ENCODE peak calls at places on chromosomes 4 and X, in six cellular contexts. Q, H, S, U, R and A are unnamed samples.

GRCh38 chrX:19569121-19569805 is 54.0 kb upstream of the MAP3K15 start:
- DNase-seq in Q (no peak), H (no peak), S (no peak), R (no peak), U (no peak), A (no peak)

GRCh38 chr4:185640809-185641675 is 105.7 kb upstream of the PDLIM3 start:
- DNase-seq in U (no peak), Q (no peak), S (peak), R (no peak), H (no peak), A (no peak)

GRCh38 chr4:70601422-70602039 is 9.5 kb downstream of the AMBN start:
- DNase-seq in Q (peak), S (peak), R (peak), U (peak), H (peak), A (no peak)

GRCh38 chr4:80201326-80202151 is 4.2 kb downstream of the PRDM8 start:
- DNase-seq in U (peak), S (peak), H (peak), Q (no peak), R (no peak), A (peak)

GRCh38 chrX:53251307-53251706 is 26.3 kb upstream of the KDM5C start:
- DNase-seq in U (no peak), R (no peak), Q (no peak), S (no peak), H (no peak), A (no peak)

GRCh38 chrX:139596068-139596467 is 65.5 kb downstream of the F9 start:
- DNase-seq in Q (no peak), U (no peak), H (no peak), R (no peak), S (no peak), A (no peak)

GRCh38 chrX:149858592-149858991 is 22.4 kb upstream of the MAGEA8 start:
- DNase-seq in S (no peak), Q (no peak), H (no peak), U (no peak), R (no peak), A (no peak)

GRCh38 chrX:72018277-72019112 is 107.8 kb downstream of the NHSL2 start:
- DNase-seq in Q (peak), H (peak), U (peak), S (peak), R (peak), A (peak)

GRCh38 chr4:180057198-180057821 is 2185.9 kb upstream of the TENM3 start:
- DNase-seq in H (no peak), R (peak), S (no peak), U (no peak), Q (no peak), A (no peak)

GRCh38 chrX:96846841-96847240 is 36.9 kb upstream of the RPA4 start:
- DNase-seq in Q (no peak), H (no peak), R (no peak), U (no peak), S (no peak), A (no peak)

GRCh38 chr4:121784401-121784800 is 16.7 kb upstream of the EXOSC9 start:
- DNase-seq in H (no peak), Q (no peak), U (no peak), S (no peak), R (no peak), A (no peak)

GRCh38 chrX:66110112-66110511 is 53.9 kb upstream of the HEPH start:
- DNase-seq in R (peak), S (peak), H (no peak), U (peak), Q (no peak), A (no peak)

GRCh38 chr4:170388255-170388654 is 298.5 kb upstream of the AADAT start:
- DNase-seq in H (no peak), R (no peak), S (no peak), U (no peak), Q (no peak), A (no peak)

GRCh38 chr4:83605744-83606172 is 69.8 kb downstream of the GPAT3 start:
- DNase-seq in H (no peak), Q (no peak), R (no peak), U (no peak), S (no peak), A (no peak)

GRCh38 chrX:154519389-154519788 is 3.4 kb upstream of the FAM3A start:
- DNase-seq in R (no peak), H (no peak), Q (no peak), U (no peak), S (no peak), A (no peak)

GRCh38 chr4:31390849-31391248 is 670.7 kb downstream of the PCDH7 start:
- DNase-seq in H (no peak), U (no peak), Q (no peak), R (no peak), S (no peak), A (no peak)

GRCh38 chr4:73067971-73068394 is 1.5 kb downstream of the COX18 start:
- DNase-seq in R (no peak), U (peak), H (no peak), S (no peak), Q (no peak), A (no peak)

GRCh38 chr4:2871911-2872310 is 28.3 kb downstream of the ADD1 start:
- DNase-seq in R (no peak), S (peak), H (no peak), Q (no peak), U (no peak), A (no peak)

GRCh38 chrX:100830547-100830946 is 10.4 kb downstream of the CSTF2 start:
- DNase-seq in R (no peak), S (no peak), U (peak), H (no peak), Q (no peak), A (no peak)

GRCh38 chr4:81353861-81354260 is 117.8 kb downstream of the RASGEF1B start:
- DNase-seq in R (no peak), H (no peak), Q (no peak), S (no peak), U (no peak), A (no peak)

GRCh38 chr4:98945297-98945850 is 16.4 kb upstream of the EIF4E start:
- DNase-seq in H (no peak), S (no peak), Q (no peak), U (no peak), R (no peak), A (no peak)

GRCh38 chr4:16443504-16444088 is 217.3 kb upstream of the TAPT1 start:
- DNase-seq in R (peak), Q (no peak), S (peak), H (no peak), U (no peak), A (no peak)

GRCh38 chr4:168811793-168812651 is 198.0 kb downstream of the CBR4 start:
- DNase-seq in R (no peak), H (no peak), S (no peak), U (no peak), Q (no peak), A (no peak)

GRCh38 chr4:90126805-90127204 is 389 bp upstream of the CCSER1 start:
- DNase-seq in Q (no peak), R (peak), S (no peak), H (no peak), U (no peak), A (no peak)

GRCh38 chr4:13535118-13535517 is 9.2 kb downstream of the NKX3-2 start:
- DNase-seq in H (no peak), S (no peak), U (no peak), Q (no peak), R (no peak), A (no peak)

GRCh38 chr4:110526589-110526988 is 50.6 kb downstream of the ENPEP start:
- DNase-seq in R (no peak), Q (no peak), U (no peak), H (no peak), S (no peak), A (no peak)

GRCh38 chrX:27694667-27695066 is 104.5 kb downstream of the DCAF8L2 start:
- DNase-seq in Q (no peak), R (no peak), U (no peak), H (no peak), S (no peak), A (no peak)

GRCh38 chrX:112636288-112636687 is 43.5 kb downstream of the LHFPL1 start:
- DNase-seq in S (no peak), Q (no peak), R (no peak), H (no peak), U (no peak), A (no peak)

GRCh38 chr4:135185256-135185655 is 983.7 kb upstream of the PABPC4L start:
- DNase-seq in Q (no peak), U (no peak), S (no peak), R (no peak), H (no peak), A (no peak)

GRCh38 chrX:75181721-75182120 is 25.6 kb upstream of the ABCB7 start:
- DNase-seq in Q (no peak), R (no peak), U (no peak), H (no peak), S (no peak), A (no peak)

GRCh38 chr4:177485528-177485927 is 43.3 kb upstream of the AGA start:
- DNase-seq in U (no peak), R (no peak), H (no peak), Q (no peak), S (no peak), A (no peak)

GRCh38 chr4:149343614-149344013 is 472.0 kb downstream of the IQCM start:
- DNase-seq in S (no peak), R (no peak), H (no peak), U (no peak), Q (no peak), A (no peak)

GRCh38 chr4:17807446-17807845 is 3.1 kb downstream of the DCAF16 start:
- DNase-seq in R (no peak), U (no peak), S (no peak), Q (no peak), H (no peak), A (no peak)

GRCh38 chr4:137572647-137573046 is 40.4 kb upstream of the PCDH18 start:
- DNase-seq in S (no peak), H (no peak), Q (no peak), U (peak), R (no peak), A (no peak)

GRCh38 chrX:132463411-132463810 is 25.4 kb downstream of the MBNL3 start:
- DNase-seq in Q (no peak), S (peak), R (no peak), H (no peak), U (peak), A (no peak)